ENCODE peak calls at places on chromosome 12, in four cellular contexts. A, K, Q and L are unnamed samples.

GRCh38 chr12:121417847-121418246 is 17.9 kb downstream of the RNF34 start:
- DNase-seq in A (no peak), K (no peak), Q (no peak), L (no peak)

GRCh38 chr12:30835216-30835615 is 80.5 kb upstream of the CAPRIN2 start:
- DNase-seq in A (no peak), K (no peak), Q (no peak), L (no peak)

GRCh38 chr12:5473076-5473475 is 41.2 kb downstream of the NTF3 start:
- DNase-seq in A (no peak), K (no peak), Q (no peak), L (no peak)

GRCh38 chr12:51450816-51451215 is 26.2 kb downstream of the SLC4A8 start:
- DNase-seq in A (no peak), K (no peak), Q (no peak), L (no peak)

GRCh38 chr12:53968214-53969127 is 4.5 kb upstream of the HOXC11 start:
- DNase-seq in A (no peak), K (no peak), Q (no peak), L (no peak)

GRCh38 chr12:109113661-109114321 is 2.6 kb upstream of the ACACB start:
- DNase-seq in A (no peak), K (peak), Q (no peak), L (no peak)

GRCh38 chr12:63068857-63069442 is 82.1 kb downstream of the AVPR1A start:
- DNase-seq in A (peak), K (peak), Q (peak), L (no peak)

GRCh38 chr12:23756416-23756815 is 193.1 kb downstream of the SOX5 start:
- DNase-seq in A (no peak), K (no peak), Q (no peak), L (no peak)

GRCh38 chr12:68007466-68007865 is 18.2 kb downstream of the IFNG-AS1 start:
- DNase-seq in A (no peak), K (no peak), Q (no peak), L (no peak)

GRCh38 chr12:103399986-103400385 is 95.8 kb downstream of the C12orf42 start:
- DNase-seq in A (no peak), K (no peak), Q (no peak), L (no peak)
- TF ChIP-seq PBX3 in A (no peak), K (no peak), Q (no peak), L (no peak)

DNA sequence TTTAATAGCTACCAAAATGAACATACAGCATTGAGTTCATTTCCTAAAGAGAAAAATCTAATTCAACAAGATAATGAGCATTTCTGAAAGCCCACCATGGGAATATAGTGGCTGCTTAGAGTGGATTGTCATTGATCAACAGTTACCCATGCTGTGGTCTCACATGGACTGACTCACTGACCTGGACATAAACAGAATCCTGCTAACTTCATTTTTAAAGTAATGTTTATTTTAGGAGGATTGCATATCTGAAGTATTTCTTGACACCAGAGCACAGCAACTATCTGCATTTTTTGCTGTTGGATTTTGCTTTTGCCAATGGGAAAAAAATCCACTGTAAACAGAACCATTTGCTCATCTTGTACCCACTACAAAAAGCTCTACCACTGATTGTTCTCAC is 71.7 kb downstream of the KCNC2 start:
- DNase-seq in A (no peak), K (no peak), Q (no peak), L (no peak)
- TF ChIP-seq PBX3 in A (no peak), K (no peak), Q (no peak), L (no peak)

GRCh38 chr12:131280426-131280825 is 326.7 kb downstream of the ADGRD1 start:
- DNase-seq in A (no peak), K (no peak), Q (no peak), L (no peak)
- TF ChIP-seq PBX3 in A (no peak), K (no peak), Q (no peak), L (no peak)

GRCh38 chr12:20148241-20148640 is 220.1 kb upstream of the PDE3A start:
- DNase-seq in A (no peak), K (no peak), Q (no peak), L (no peak)
- TF ChIP-seq PBX3 in A (no peak), K (no peak), Q (no peak), L (no peak)

DNA sequence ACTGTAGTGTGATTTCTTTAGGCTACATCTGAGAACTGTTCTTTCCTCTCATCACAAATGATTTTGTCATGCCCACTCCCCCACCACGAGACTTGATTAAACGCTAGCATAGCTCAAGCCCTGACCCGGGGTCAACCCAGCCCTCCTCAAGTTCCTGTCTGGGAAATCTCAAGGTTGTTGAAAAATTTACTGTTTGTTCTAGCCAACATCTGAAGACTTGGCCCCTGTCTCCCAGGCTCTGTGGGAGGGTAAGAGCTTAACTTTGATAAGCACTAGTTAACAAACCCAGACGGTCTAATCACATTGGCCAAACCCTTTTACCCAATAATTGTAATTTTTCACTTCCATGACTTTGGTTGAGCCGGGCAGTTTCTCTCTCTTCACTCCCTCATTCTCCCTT is 86.2 kb upstream of the AMIGO2 start:
- DNase-seq in A (peak), K (no peak), Q (no peak), L (no peak)
- TF ChIP-seq PBX3 in A (no peak), K (no peak), Q (no peak), L (no peak)

GRCh38 chr12:116860281-116860680 is 21.0 kb downstream of the HRK start:
- DNase-seq in A (no peak), K (no peak), Q (no peak), L (no peak)

GRCh38 chr12:116864371-116865160 is 16.7 kb downstream of the HRK start:
- DNase-seq in A (peak), K (peak), Q (no peak), L (no peak)

GRCh38 chr12:116862167-116862566 is 19.1 kb downstream of the HRK start:
- DNase-seq in A (no peak), K (no peak), Q (no peak), L (no peak)

GRCh38 chr12:116861331-116861730 is 19.9 kb downstream of the HRK start:
- DNase-seq in A (no peak), K (no peak), Q (peak), L (peak)

GRCh38 chr12:116863275-116863767 is 17.9 kb downstream of the HRK start:
- DNase-seq in A (peak), K (peak), Q (peak), L (no peak)
- TF ChIP-seq PBX3 in A (no peak), K (no peak), Q (no peak), L (no peak)

GRCh38 chr12:39764944-39765560 is 145.4 kb upstream of the ABCD2 start:
- DNase-seq in A (peak), K (peak), Q (peak), L (no peak)
- TF ChIP-seq PBX3 in A (no peak), K (no peak), Q (no peak), L (no peak)

DNA sequence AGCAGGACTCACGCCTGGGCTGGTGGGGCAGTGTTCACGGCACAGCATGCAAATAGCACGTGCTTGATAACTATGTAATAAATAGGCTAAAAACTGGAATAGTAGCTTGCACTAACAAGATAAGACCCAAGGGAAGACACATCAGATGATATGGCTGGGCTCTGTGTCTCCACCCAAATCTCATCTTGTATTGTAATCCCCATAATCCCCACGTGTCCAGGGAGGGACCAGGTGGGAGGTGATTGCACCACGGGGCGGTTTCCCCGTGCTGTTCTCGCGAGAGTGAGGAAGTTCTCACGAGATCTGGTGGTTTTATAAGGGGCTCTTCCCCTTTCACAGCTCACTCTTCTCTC is 46.9 kb downstream of the RIMBP2 start:
- DNase-seq in A (no peak), K (no peak), Q (no peak), L (no peak)
- TF ChIP-seq PBX3 in A (no peak), K (no peak), Q (no peak), L (no peak)

GRCh38 chr12:113190761-113191160 is 5.2 kb downstream of the RITA1 start:
- DNase-seq in A (peak), K (peak), Q (peak), L (no peak)
- TF ChIP-seq PBX3 in A (no peak), K (no peak), Q (no peak), L (no peak)